ENCODE peak calls at places on chromosomes 16 and 17, in four cellular contexts. E is NCI-H187 treated with DMSO at 0.1 percent for 48 hours; Q is activated CD4-positive, alpha-beta T cell treated with anti-CD3 and anti-CD28 coated beads for 36 hours; D is RCC 7860. T is an unnamed sample.

GRCh38 chr16:89395150-89396142 is 94.9 kb downstream of the ANKRD11 start:
- DNase-seq in E (no peak), Q (no peak), D (peak), T (peak)

GRCh38 chr17:2782030-2782429 is 14.2 kb upstream of the RAP1GAP2 start:
- DNase-seq in E (no peak), Q (no peak), D (no peak), T (no peak)

GRCh38 chr17:81365148-81365600 is 30.1 kb upstream of the BAHCC1 start:
- DNase-seq in E (no peak), Q (peak), D (no peak), T (peak)

GRCh38 chr17:489758-490329 is 137.2 kb upstream of the RPH3AL start:
- DNase-seq in E (no peak), Q (peak), D (peak), T (peak)

GRCh38 chr16:53717577-53717976 is 13.6 kb downstream of the FTO start:
- DNase-seq in E (no peak), Q (no peak), D (no peak), T (no peak)

GRCh38 chr17:4721203-4722135 is 9.8 kb upstream of the MED11 start:
- DNase-seq in E (no peak), Q (no peak), D (peak), T (peak)

GRCh38 chr17:73348018-73348823 is 36.4 kb upstream of the CDC42EP4 start:
- DNase-seq in E (no peak), Q (no peak), D (no peak), T (peak)

GRCh38 chr16:57301126-57301817 is 16.8 kb upstream of the PLLP start:
- DNase-seq in E (no peak), Q (no peak), D (no peak), T (no peak)

GRCh38 chr17:45703806-45704205 is 80.3 kb upstream of the CRHR1 start:
- DNase-seq in E (no peak), Q (no peak), D (no peak), T (no peak)

GRCh38 chr17:4573682-4574081 is 10.6 kb upstream of the SMTNL2 start:
- DNase-seq in E (no peak), Q (peak), D (peak), T (peak)

GRCh38 chr17:67865438-67865837 is 40.1 kb downstream of the BPTF start:
- DNase-seq in E (no peak), Q (no peak), D (no peak), T (no peak)

GRCh38 chr16:66705790-66706505 is 9.4 kb upstream of the CMTM4 start:
- DNase-seq in E (no peak), Q (no peak), D (peak), T (peak)

GRCh38 chr16:23356941-23357340 is 54.8 kb downstream of the SCNN1B start:
- DNase-seq in E (no peak), Q (no peak), D (no peak), T (no peak)

GRCh38 chr17:17325816-17326215 is 22.6 kb downstream of the NT5M start:
- DNase-seq in E (no peak), Q (no peak), D (no peak), T (peak)

GRCh38 chr17:81057079-81057730 is 22.3 kb downstream of the BAIAP2 start:
- DNase-seq in E (peak), Q (no peak), D (no peak), T (peak)

GRCh38 chr17:68035131-68035522 is 408 bp upstream of the KPNA2 start:
- DNase-seq in E (peak), Q (peak), D (no peak), T (peak)

GRCh38 chr16:2786061-2786825 is 1.1 kb downstream of the PRSS33 start:
- DNase-seq in E (no peak), Q (no peak), D (no peak), T (peak)

GRCh38 chr16:86854058-86854621 is 275.8 kb downstream of the FOXL1 start:
- DNase-seq in E (no peak), Q (no peak), D (no peak), T (no peak)

GRCh38 chr17:4968166-4968915 is 724 bp upstream of the SPAG7 start:
- DNase-seq in E (no peak), Q (peak), D (peak), T (peak)

T was measured in right cardiac atrium.